ENCODE peak calls at places on chromosomes 13 and 19, in nine cellular contexts. One of them, this sample, is unnamed.

GRCh38 chr13:50366488-50367174 is 351.4 kb downstream of the KCNRG start:
- DNase-seq in uterus: no peak
- DNase-seq in fibroblast of mammary gland: no peak
- DNase-seq in ovary: no peak
- DNase-seq in fibroblast of pulmonary artery: no peak
- DNase-seq in neural progenitor cell: no peak
- DNase-seq in pancreas: no peak
- DNase-seq in AG09309: no peak
- DNase-seq in GM23338: no peak
- DNase-seq in this sample: no peak

GRCh38 chr13:92994056-92994455 is 232.6 kb upstream of the GPC6 start:
- DNase-seq in uterus: no peak
- DNase-seq in fibroblast of mammary gland: peak
- DNase-seq in ovary: no peak
- DNase-seq in fibroblast of pulmonary artery: peak
- DNase-seq in neural progenitor cell: no peak
- DNase-seq in pancreas: no peak
- DNase-seq in AG09309: no peak
- DNase-seq in GM23338: no peak
- DNase-seq in this sample: no peak

GRCh38 chr13:111187879-111188643 is 73.0 kb downstream of the ARHGEF7 start:
- DNase-seq in uterus: no peak
- DNase-seq in fibroblast of mammary gland: peak
- DNase-seq in ovary: no peak
- DNase-seq in fibroblast of pulmonary artery: no peak
- DNase-seq in neural progenitor cell: no peak
- DNase-seq in pancreas: no peak
- DNase-seq in AG09309: no peak
- DNase-seq in GM23338: no peak
- DNase-seq in this sample: no peak

GRCh38 chr19:31351212-31352193 is 2.3 kb upstream of the TSHZ3 start:
- DNase-seq in uterus: peak
- DNase-seq in fibroblast of mammary gland: peak
- DNase-seq in ovary: peak
- DNase-seq in fibroblast of pulmonary artery: peak
- DNase-seq in neural progenitor cell: peak
- DNase-seq in pancreas: peak
- DNase-seq in AG09309: no peak
- DNase-seq in GM23338: peak
- DNase-seq in this sample: no peak

GRCh38 chr13:35840991-35841604 is 290.1 kb downstream of the DCLK1 start:
- DNase-seq in uterus: peak
- DNase-seq in fibroblast of mammary gland: no peak
- DNase-seq in ovary: no peak
- DNase-seq in fibroblast of pulmonary artery: no peak
- DNase-seq in neural progenitor cell: no peak
- DNase-seq in pancreas: no peak
- DNase-seq in AG09309: no peak
- DNase-seq in GM23338: no peak
- DNase-seq in this sample: no peak

GRCh38 chr13:50401721-50402510 is 386.7 kb downstream of the KCNRG start:
- DNase-seq in uterus: no peak
- DNase-seq in fibroblast of mammary gland: peak
- DNase-seq in ovary: no peak
- DNase-seq in fibroblast of pulmonary artery: peak
- DNase-seq in neural progenitor cell: no peak
- DNase-seq in pancreas: no peak
- DNase-seq in AG09309: peak
- DNase-seq in GM23338: no peak
- DNase-seq in this sample: no peak

GRCh38 chr19:18294467-18294864 is 13.0 kb upstream of the JUND start:
- DNase-seq in uterus: no peak
- DNase-seq in fibroblast of mammary gland: no peak
- DNase-seq in ovary: peak
- DNase-seq in fibroblast of pulmonary artery: no peak
- DNase-seq in neural progenitor cell: peak
- DNase-seq in pancreas: no peak
- DNase-seq in AG09309: no peak
- DNase-seq in GM23338: peak
- DNase-seq in this sample: no peak

GRCh38 chr19:33203529-33203928 is 9.4 kb downstream of the LRP3 start:
- DNase-seq in uterus: no peak
- DNase-seq in fibroblast of mammary gland: no peak
- DNase-seq in ovary: no peak
- DNase-seq in fibroblast of pulmonary artery: no peak
- DNase-seq in neural progenitor cell: no peak
- DNase-seq in pancreas: peak
- DNase-seq in AG09309: no peak
- DNase-seq in GM23338: no peak
- DNase-seq in this sample: no peak

GRCh38 chr13:28533049-28533436 is 38.1 kb upstream of the FLT1 start:
- DNase-seq in uterus: no peak
- DNase-seq in fibroblast of mammary gland: no peak
- DNase-seq in ovary: no peak
- DNase-seq in fibroblast of pulmonary artery: no peak
- DNase-seq in neural progenitor cell: no peak
- DNase-seq in pancreas: no peak
- DNase-seq in AG09309: no peak
- DNase-seq in GM23338: peak
- DNase-seq in this sample: no peak

GRCh38 chr19:40740747-40741146 is 9.5 kb downstream of the ACTMAP start:
- DNase-seq in uterus: no peak
- DNase-seq in fibroblast of mammary gland: peak
- DNase-seq in ovary: no peak
- DNase-seq in fibroblast of pulmonary artery: no peak
- DNase-seq in neural progenitor cell: no peak
- DNase-seq in pancreas: no peak
- DNase-seq in AG09309: peak
- DNase-seq in GM23338: no peak
- DNase-seq in this sample: no peak

GRCh38 chr13:48476215-48476614 is 56.7 kb downstream of the RCBTB2 start:
- DNase-seq in uterus: no peak
- DNase-seq in fibroblast of mammary gland: no peak
- DNase-seq in ovary: no peak
- DNase-seq in fibroblast of pulmonary artery: no peak
- DNase-seq in neural progenitor cell: no peak
- DNase-seq in pancreas: no peak
- DNase-seq in AG09309: no peak
- DNase-seq in GM23338: no peak
- DNase-seq in this sample: no peak

GRCh38 chr19:57002765-57003164 is 117.0 kb upstream of the USP29 start:
- DNase-seq in uterus: no peak
- DNase-seq in fibroblast of mammary gland: no peak
- DNase-seq in ovary: peak
- DNase-seq in fibroblast of pulmonary artery: no peak
- DNase-seq in neural progenitor cell: no peak
- DNase-seq in pancreas: no peak
- DNase-seq in AG09309: no peak
- DNase-seq in GM23338: no peak
- DNase-seq in this sample: no peak

GRCh38 chr19:44072543-44073401 is 813 bp downstream of the ZNF284 start:
- DNase-seq in uterus: no peak
- DNase-seq in fibroblast of mammary gland: peak
- DNase-seq in ovary: no peak
- DNase-seq in fibroblast of pulmonary artery: peak
- DNase-seq in neural progenitor cell: no peak
- DNase-seq in pancreas: no peak
- DNase-seq in AG09309: no peak
- DNase-seq in GM23338: peak
- DNase-seq in this sample: no peak

GRCh38 chr13:70043685-70044084 is 63.9 kb upstream of the ATXN8OS start:
- DNase-seq in uterus: no peak
- DNase-seq in fibroblast of mammary gland: no peak
- DNase-seq in ovary: no peak
- DNase-seq in fibroblast of pulmonary artery: peak
- DNase-seq in neural progenitor cell: no peak
- DNase-seq in pancreas: no peak
- DNase-seq in AG09309: no peak
- DNase-seq in GM23338: no peak
- DNase-seq in this sample: no peak

GRCh38 chr19:44741841-44742352 is 6.6 kb upstream of the BCL3 start:
- DNase-seq in uterus: peak
- DNase-seq in fibroblast of mammary gland: peak
- DNase-seq in ovary: peak
- DNase-seq in fibroblast of pulmonary artery: peak
- DNase-seq in neural progenitor cell: peak
- DNase-seq in pancreas: peak
- DNase-seq in AG09309: peak
- DNase-seq in GM23338: no peak
- DNase-seq in this sample: peak

GRCh38 chr13:111492958-111493357 is 172.5 kb downstream of the TEX29 start:
- DNase-seq in uterus: no peak
- DNase-seq in fibroblast of mammary gland: no peak
- DNase-seq in ovary: no peak
- DNase-seq in fibroblast of pulmonary artery: no peak
- DNase-seq in neural progenitor cell: no peak
- DNase-seq in pancreas: no peak
- DNase-seq in AG09309: no peak
- DNase-seq in GM23338: no peak
- DNase-seq in this sample: no peak

GRCh38 chr13:93628136-93628535 is 401.5 kb downstream of the GPC6 start:
- DNase-seq in uterus: no peak
- DNase-seq in fibroblast of mammary gland: no peak
- DNase-seq in ovary: no peak
- DNase-seq in fibroblast of pulmonary artery: no peak
- DNase-seq in neural progenitor cell: no peak
- DNase-seq in pancreas: no peak
- DNase-seq in AG09309: no peak
- DNase-seq in GM23338: no peak
- DNase-seq in this sample: no peak

GRCh38 chr13:51422484-51422883 is 30.4 kb downstream of the INTS6 start:
- DNase-seq in uterus: no peak
- DNase-seq in fibroblast of mammary gland: no peak
- DNase-seq in ovary: no peak
- DNase-seq in fibroblast of pulmonary artery: no peak
- DNase-seq in neural progenitor cell: no peak
- DNase-seq in pancreas: no peak
- DNase-seq in AG09309: no peak
- DNase-seq in GM23338: no peak
- DNase-seq in this sample: no peak
- TF ChIP-seq CTCF in uterus: no peak
- TF ChIP-seq CTCF in fibroblast of mammary gland: no peak
- TF ChIP-seq CTCF in ovary: no peak
- TF ChIP-seq CTCF in fibroblast of pulmonary artery: no peak
- TF ChIP-seq CTCF in neural progenitor cell: no peak
- TF ChIP-seq CTCF in pancreas: no peak
- TF ChIP-seq CTCF in AG09309: no peak
- TF ChIP-seq CTCF in GM23338: no peak
- TF ChIP-seq CTCF in this sample: no peak

DNA sequence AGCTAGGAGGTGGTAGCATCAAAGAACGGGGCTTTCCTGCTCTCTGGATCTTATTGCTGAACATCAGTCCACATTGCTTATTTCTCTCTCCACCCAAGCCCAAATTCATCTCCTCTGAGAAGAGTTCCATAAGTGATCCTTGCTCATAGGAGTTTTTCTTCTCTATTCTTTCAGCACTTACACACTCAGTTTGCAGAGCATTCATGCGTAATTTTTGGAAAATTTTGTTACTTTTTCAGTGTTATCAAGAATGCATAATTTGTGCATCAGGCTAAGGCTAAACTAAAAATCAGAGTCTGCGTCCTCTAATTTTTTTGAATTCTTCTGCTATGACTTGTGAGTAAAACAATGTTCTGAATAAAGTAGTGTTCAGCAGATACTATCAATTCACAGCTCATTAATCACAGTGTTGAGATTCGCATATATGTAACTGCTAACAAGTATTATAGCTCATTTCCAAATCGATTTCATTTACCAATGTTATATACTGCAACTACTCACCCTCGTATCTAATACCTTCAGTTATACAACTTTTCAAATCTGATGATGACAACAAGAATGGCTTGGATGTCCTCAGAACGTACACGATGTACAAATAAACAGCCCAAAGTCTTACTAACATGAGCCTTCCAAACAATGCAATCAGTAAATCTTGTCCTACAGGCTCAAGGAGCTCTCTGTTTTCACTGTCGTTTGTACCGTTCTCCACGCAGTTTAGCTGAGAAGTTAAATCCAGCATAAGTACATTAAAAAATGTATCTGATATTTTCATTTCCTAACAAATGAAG is 36.3 kb upstream of the STARD13 start:
- DNase-seq in uterus: no peak
- DNase-seq in fibroblast of mammary gland: peak
- DNase-seq in ovary: no peak
- DNase-seq in fibroblast of pulmonary artery: peak
- DNase-seq in neural progenitor cell: no peak
- DNase-seq in pancreas: no peak
- DNase-seq in AG09309: no peak
- DNase-seq in GM23338: no peak
- DNase-seq in this sample: no peak
- H3K4me3 ChIP-seq in uterus: peak
- H3K4me3 ChIP-seq in fibroblast of mammary gland: peak
- H3K4me3 ChIP-seq in ovary: peak
- H3K4me3 ChIP-seq in fibroblast of pulmonary artery: peak
- H3K4me3 ChIP-seq in neural progenitor cell: no peak
- H3K4me3 ChIP-seq in pancreas: no peak
- H3K4me3 ChIP-seq in AG09309: no peak
- H3K4me3 ChIP-seq in GM23338: no peak
- H3K4me3 ChIP-seq in this sample: no peak

GRCh38 chr13:31699650-31700049 is 39.7 kb upstream of the RXFP2 start:
- DNase-seq in uterus: no peak
- DNase-seq in fibroblast of mammary gland: no peak
- DNase-seq in ovary: no peak
- DNase-seq in fibroblast of pulmonary artery: peak
- DNase-seq in neural progenitor cell: peak
- DNase-seq in pancreas: no peak
- DNase-seq in AG09309: no peak
- DNase-seq in GM23338: peak
- DNase-seq in this sample: peak
- TF ChIP-seq CTCF in uterus: no peak
- TF ChIP-seq CTCF in fibroblast of mammary gland: peak
- TF ChIP-seq CTCF in ovary: no peak
- TF ChIP-seq CTCF in fibroblast of pulmonary artery: peak
- TF ChIP-seq CTCF in neural progenitor cell: peak
- TF ChIP-seq CTCF in pancreas: no peak
- TF ChIP-seq CTCF in AG09309: peak
- TF ChIP-seq CTCF in GM23338: peak
- TF ChIP-seq CTCF in this sample: peak

GRCh38 chr13:45167611-45168554 is 33.0 kb downstream of the KCTD4 start:
- DNase-seq in uterus: no peak
- DNase-seq in fibroblast of mammary gland: peak
- DNase-seq in ovary: no peak
- DNase-seq in fibroblast of pulmonary artery: peak
- DNase-seq in neural progenitor cell: no peak
- DNase-seq in pancreas: peak
- DNase-seq in AG09309: no peak
- DNase-seq in GM23338: no peak
- DNase-seq in this sample: no peak
- H3K4me3 ChIP-seq in uterus: no peak
- H3K4me3 ChIP-seq in fibroblast of mammary gland: no peak
- H3K4me3 ChIP-seq in ovary: no peak
- H3K4me3 ChIP-seq in fibroblast of pulmonary artery: no peak
- H3K4me3 ChIP-seq in neural progenitor cell: no peak
- H3K4me3 ChIP-seq in pancreas: no peak
- H3K4me3 ChIP-seq in AG09309: no peak
- H3K4me3 ChIP-seq in GM23338: no peak
- H3K4me3 ChIP-seq in this sample: no peak